ENCODE peak calls at places on chromosome 18, in four cellular contexts. Z, T, B and M are unnamed samples.

GRCh38 chr18:11392292-11392691 is 217.1 kb upstream of the SLC35G4 start:
- DNase-seq in B (no peak), T (peak), Z (no peak), M (no peak)

GRCh38 chr18:57895182-57895581 is 92.1 kb upstream of the ATP8B1 start:
- DNase-seq in Z (no peak), T (no peak), B (no peak), M (no peak)

GRCh38 chr18:51255694-51256093 is 58.2 kb upstream of the MEX3C start:
- DNase-seq in B (no peak), T (no peak), Z (no peak), M (peak)

GRCh38 chr18:79400591-79401381 is 5.1 kb downstream of the NFATC1 start:
- DNase-seq in Z (peak), B (peak), T (no peak), M (no peak)

GRCh38 chr18:12092398-12093229 is 1.0 kb upstream of the ANKRD62 start:
- DNase-seq in T (no peak), Z (no peak), B (peak), M (no peak)

GRCh38 chr18:37546023-37546537 is 19.5 kb downstream of the CELF4 start:
- DNase-seq in Z (no peak), T (no peak), B (no peak), M (no peak)

GRCh38 chr18:10270160-10270571 is 184.3 kb upstream of the APCDD1 start:
- DNase-seq in T (peak), B (no peak), Z (peak), M (no peak)

GRCh38 chr18:12637901-12638633 is 19.8 kb downstream of the SPIRE1 start:
- DNase-seq in Z (no peak), B (no peak), T (peak), M (no peak)

DNA sequence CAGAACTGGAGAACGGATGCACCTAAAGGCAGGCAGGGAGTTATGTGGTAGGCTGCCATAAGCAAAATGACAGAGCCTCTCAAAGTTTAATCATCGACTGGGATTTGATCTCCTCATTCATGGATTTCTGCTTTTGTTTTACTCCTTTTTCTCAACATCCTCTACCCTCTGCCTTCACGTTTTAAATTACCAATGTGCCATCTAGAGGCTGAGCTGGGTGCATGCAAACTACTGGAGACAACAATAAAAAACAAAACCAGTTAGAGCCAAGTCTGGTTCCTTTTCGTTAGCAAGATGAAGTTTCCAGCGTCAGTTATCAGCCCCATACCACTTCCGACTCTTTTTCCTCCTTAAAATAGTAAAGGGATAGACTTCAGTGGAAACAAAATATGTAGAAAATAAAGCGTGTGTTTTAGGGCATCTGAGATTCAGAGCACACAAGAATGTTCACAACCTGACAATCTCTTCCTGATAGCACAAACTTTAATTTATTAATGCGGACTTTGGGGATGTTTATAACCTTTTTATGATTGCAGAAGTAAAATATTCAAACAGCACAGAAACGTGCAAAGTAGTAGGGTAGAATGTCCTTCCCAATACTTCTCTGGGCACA is 117.0 kb downstream of the LAMA1 start:
- DNase-seq in Z (no peak), T (no peak), B (no peak), M (no peak)
- TF ChIP-seq CTCF in Z (no peak), T (peak), B (no peak), M (peak)

DNA sequence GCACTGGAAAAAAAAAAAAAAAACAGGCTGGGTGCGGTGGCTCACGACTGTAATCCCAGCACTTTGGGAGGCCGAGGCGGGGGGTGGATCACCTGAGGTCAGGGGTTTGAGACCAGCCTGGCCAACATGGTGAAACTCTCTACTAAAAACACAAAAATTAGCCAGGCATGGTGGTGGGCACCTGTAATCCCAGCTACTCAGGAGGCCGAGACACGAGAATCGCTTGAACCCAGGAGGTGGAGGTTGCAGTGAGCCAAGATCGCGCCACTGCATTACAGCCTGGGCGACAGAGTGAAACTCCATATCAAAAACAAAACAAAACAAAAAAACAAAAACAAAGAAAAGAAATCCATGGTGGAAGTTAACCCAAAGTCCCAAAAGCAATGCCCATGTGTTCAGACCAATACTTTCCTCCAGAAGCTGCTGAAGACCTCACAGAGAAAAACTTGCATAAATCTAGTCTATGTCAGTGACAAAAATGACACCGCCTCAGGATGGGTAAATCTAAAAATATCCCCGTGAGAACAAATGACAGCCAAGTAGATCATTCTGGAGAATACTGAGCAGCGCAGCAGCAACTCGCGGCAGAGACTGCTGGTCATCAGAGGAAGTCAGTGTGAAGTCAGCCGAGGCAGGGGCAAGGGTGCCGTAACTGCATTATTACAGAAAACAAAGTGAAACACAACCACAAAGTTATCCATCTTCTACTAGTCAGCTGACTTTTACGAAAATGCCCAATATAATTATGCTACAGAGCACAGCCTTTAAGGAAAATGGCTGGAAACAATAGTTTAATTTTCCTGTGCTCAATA is 41.0 kb downstream of the LPIN2 start:
- DNase-seq in B (peak), Z (no peak), T (no peak), M (no peak)
- H3K4me3 ChIP-seq in B (peak), Z (peak), T (no peak), M (no peak)

DNA sequence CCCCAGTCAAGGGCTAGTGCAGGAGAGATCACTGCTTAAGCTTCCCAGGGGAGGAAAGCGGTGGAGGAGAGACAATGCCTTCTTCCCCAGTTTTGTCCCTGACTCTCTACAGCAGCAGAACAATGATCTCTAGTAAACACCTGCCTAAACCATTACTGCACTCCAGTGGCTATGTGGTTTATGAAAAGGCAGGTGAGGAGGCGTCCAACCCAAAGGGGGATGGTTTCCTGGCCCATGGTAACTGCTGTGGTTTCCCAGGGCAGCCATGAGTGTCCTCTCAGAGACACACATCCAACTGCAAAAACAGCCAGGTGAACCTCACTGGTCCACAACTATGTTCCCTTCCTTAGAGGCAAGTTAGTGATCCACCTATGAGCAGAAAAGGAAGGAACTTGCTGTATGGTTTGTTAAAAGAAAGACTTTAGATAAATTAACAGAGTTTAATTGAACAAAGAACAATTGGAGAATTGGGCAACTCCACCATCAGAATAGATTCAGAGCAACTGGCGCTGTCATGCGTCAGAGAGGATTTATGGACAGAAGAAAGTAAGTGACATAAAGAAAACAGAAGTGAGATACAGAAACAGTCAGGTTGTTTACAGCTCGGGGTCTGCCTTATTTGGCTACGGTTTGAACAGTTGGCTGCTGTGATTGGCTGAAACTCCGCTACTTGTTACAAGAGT is 4.8 kb upstream of the TTC39C start:
- DNase-seq in B (peak), T (no peak), Z (no peak), M (no peak)
- TF ChIP-seq CTCF in B (no peak), T (no peak), Z (no peak), M (no peak)

GRCh38 chr18:44723973-44724778 is 43.5 kb downstream of the SETBP1 start:
- DNase-seq in B (no peak), T (no peak), Z (no peak), M (no peak)
- H3K4me3 ChIP-seq in B (no peak), T (no peak), Z (no peak), M (no peak)

GRCh38 chr18:40019797-40020392 is 1935.1 kb upstream of the PIK3C3 start:
- DNase-seq in T (no peak), Z (no peak), B (no peak), M (no peak)
- TF ChIP-seq CTCF in T (no peak), Z (no peak), B (no peak), M (no peak)

GRCh38 chr18:3262234-3263171 is 570 bp downstream of the MYL12B start:
- DNase-seq in T (peak), B (peak), Z (peak), M (no peak)

GRCh38 chr18:3261393-3262233 is at the start of gene MYL12B:
- DNase-seq in B (peak), T (peak), Z (peak), M (no peak)

GRCh38 chr18:3257627-3258120 is 4.3 kb upstream of the MYL12B start:
- DNase-seq in Z (no peak), T (no peak), B (no peak), M (no peak)

GRCh38 chr18:3264362-3264761 is 2.4 kb downstream of the MYL12B start:
- DNase-seq in Z (no peak), B (no peak), T (no peak), M (no peak)

GRCh38 chr18:3261035-3261392 is 919 bp upstream of the MYL12B start:
- DNase-seq in T (no peak), B (no peak), Z (no peak), M (no peak)
- H3K4me3 ChIP-seq in T (peak), B (peak), Z (peak), M (peak)